ENCODE peak calls at places on chromosomes 4 and X, in seven cellular contexts. One of them, this sample, is unnamed.

GRCh38 chr4:101022151-101023024 is 324.9 kb downstream of the PPP3CA start:
- DNase-seq in astrocyte: peak; percentile 30
- DNase-seq in neural progenitor cell: no peak
- DNase-seq in HCT116: no peak
- DNase-seq in mesenchymal stem cell: no peak
- DNase-seq in OCI-LY7: no peak
- DNase-seq in fibroblast of lung: peak; percentile 54
- DNase-seq in this sample: no peak

GRCh38 chrX:20348139-20348538 is 81.4 kb upstream of the RPS6KA3 start:
- DNase-seq in mesenchymal stem cell: no peak
- DNase-seq in HCT116: no peak
- DNase-seq in neural progenitor cell: no peak
- DNase-seq in OCI-LY7: no peak
- DNase-seq in astrocyte: no peak
- DNase-seq in fibroblast of lung: no peak
- DNase-seq in this sample: no peak

GRCh38 chr4:70681730-70682129 is 6.6 kb upstream of the UTP3 start:
- DNase-seq in neural progenitor cell: no peak
- DNase-seq in mesenchymal stem cell: no peak
- DNase-seq in HCT116: no peak
- DNase-seq in OCI-LY7: peak; percentile 49
- DNase-seq in fibroblast of lung: no peak
- DNase-seq in astrocyte: no peak
- DNase-seq in this sample: no peak

GRCh38 chr4:114132199-114132598 is 152.8 kb upstream of the ARSJ start:
- DNase-seq in OCI-LY7: no peak
- DNase-seq in astrocyte: no peak
- DNase-seq in HCT116: no peak
- DNase-seq in neural progenitor cell: no peak
- DNase-seq in fibroblast of lung: no peak
- DNase-seq in mesenchymal stem cell: no peak
- DNase-seq in this sample: no peak

GRCh38 chr4:76799139-76799538 is 98.8 kb downstream of the SOWAHB start:
- DNase-seq in fibroblast of lung: no peak
- DNase-seq in neural progenitor cell: no peak
- DNase-seq in mesenchymal stem cell: no peak
- DNase-seq in OCI-LY7: no peak
- DNase-seq in HCT116: no peak
- DNase-seq in astrocyte: no peak
- DNase-seq in this sample: no peak

GRCh38 chr4:86640469-86640868 is 46.4 kb downstream of the PTPN13 start:
- DNase-seq in HCT116: no peak
- DNase-seq in neural progenitor cell: no peak
- DNase-seq in astrocyte: peak; percentile 16
- DNase-seq in fibroblast of lung: peak; percentile 37
- DNase-seq in mesenchymal stem cell: no peak
- DNase-seq in OCI-LY7: no peak
- DNase-seq in this sample: no peak

GRCh38 chr4:16439771-16440170 is 213.5 kb upstream of the TAPT1 start:
- DNase-seq in OCI-LY7: no peak
- DNase-seq in mesenchymal stem cell: no peak
- DNase-seq in fibroblast of lung: no peak
- DNase-seq in HCT116: no peak
- DNase-seq in astrocyte: no peak
- DNase-seq in neural progenitor cell: no peak
- DNase-seq in this sample: peak; percentile 6

GRCh38 chr4:20317424-20317985 is 65.8 kb downstream of the SLIT2 start:
- DNase-seq in neural progenitor cell: no peak
- DNase-seq in OCI-LY7: no peak
- DNase-seq in fibroblast of lung: peak; percentile 32
- DNase-seq in HCT116: no peak
- DNase-seq in mesenchymal stem cell: no peak
- DNase-seq in astrocyte: peak; percentile 25
- DNase-seq in this sample: no peak

GRCh38 chr4:123050014-123050413 is 127.6 kb upstream of the NUDT6 start:
- DNase-seq in OCI-LY7: no peak
- DNase-seq in astrocyte: no peak
- DNase-seq in fibroblast of lung: no peak
- DNase-seq in HCT116: no peak
- DNase-seq in neural progenitor cell: no peak
- DNase-seq in mesenchymal stem cell: no peak
- DNase-seq in this sample: no peak

GRCh38 chr4:101306225-101306624 is 41.1 kb downstream of the PPP3CA start:
- DNase-seq in HCT116: no peak
- DNase-seq in mesenchymal stem cell: no peak
- DNase-seq in astrocyte: peak; percentile 74
- DNase-seq in OCI-LY7: no peak
- DNase-seq in fibroblast of lung: peak; percentile 79
- DNase-seq in neural progenitor cell: no peak
- DNase-seq in this sample: no peak

GRCh38 chr4:101065935-101066485 is 281.3 kb downstream of the PPP3CA start:
- DNase-seq in neural progenitor cell: no peak
- DNase-seq in astrocyte: no peak
- DNase-seq in OCI-LY7: no peak
- DNase-seq in HCT116: no peak
- DNase-seq in fibroblast of lung: no peak
- DNase-seq in mesenchymal stem cell: no peak
- DNase-seq in this sample: no peak

GRCh38 chr4:13476915-13477314 is 7.2 kb downstream of the RAB28 start:
- DNase-seq in OCI-LY7: no peak
- DNase-seq in fibroblast of lung: peak; percentile 93
- DNase-seq in neural progenitor cell: no peak
- DNase-seq in mesenchymal stem cell: peak; percentile 93
- DNase-seq in astrocyte: peak; percentile 92
- DNase-seq in HCT116: no peak
- DNase-seq in this sample: peak; percentile 7

GRCh38 chrX:101265869-101266428 is 25.2 kb downstream of the TAF7L start:
- DNase-seq in fibroblast of lung: peak; percentile 66
- DNase-seq in neural progenitor cell: no peak
- DNase-seq in astrocyte: peak; percentile 52
- DNase-seq in HCT116: no peak
- DNase-seq in mesenchymal stem cell: peak; percentile 80
- DNase-seq in OCI-LY7: no peak
- DNase-seq in this sample: no peak

GRCh38 chrX:132016628-132017430 is 6.3 kb upstream of the STK26 start:
- DNase-seq in OCI-LY7: no peak
- DNase-seq in neural progenitor cell: no peak
- DNase-seq in astrocyte: no peak
- DNase-seq in mesenchymal stem cell: no peak
- DNase-seq in HCT116: no peak
- DNase-seq in fibroblast of lung: no peak
- DNase-seq in this sample: no peak

GRCh38 chrX:30309139-30309571 is at the start of gene NR0B1:
- DNase-seq in OCI-LY7: no peak
- DNase-seq in neural progenitor cell: peak; percentile 48
- DNase-seq in mesenchymal stem cell: peak; percentile 15
- DNase-seq in astrocyte: no peak
- DNase-seq in HCT116: no peak
- DNase-seq in fibroblast of lung: peak; percentile 8
- DNase-seq in this sample: peak; percentile 18

GRCh38 chr4:179634862-179635261 is 2192.6 kb upstream of the AGA start:
- DNase-seq in HCT116: no peak
- DNase-seq in fibroblast of lung: no peak
- DNase-seq in OCI-LY7: no peak
- DNase-seq in mesenchymal stem cell: no peak
- DNase-seq in neural progenitor cell: no peak
- DNase-seq in astrocyte: no peak
- DNase-seq in this sample: no peak

GRCh38 chr4:19194672-19195071 is 1057.0 kb upstream of the SLIT2 start:
- DNase-seq in fibroblast of lung: no peak
- DNase-seq in HCT116: no peak
- DNase-seq in neural progenitor cell: peak; percentile 34
- DNase-seq in OCI-LY7: no peak
- DNase-seq in astrocyte: no peak
- DNase-seq in mesenchymal stem cell: no peak
- DNase-seq in this sample: no peak

GRCh38 chr4:158560284-158560683 is 38.6 kb downstream of the RXFP1 start:
- DNase-seq in fibroblast of lung: no peak
- DNase-seq in astrocyte: no peak
- DNase-seq in HCT116: no peak
- DNase-seq in OCI-LY7: no peak
- DNase-seq in neural progenitor cell: no peak
- DNase-seq in mesenchymal stem cell: no peak
- DNase-seq in this sample: no peak

GRCh38 chr4:7043521-7044414 is 596 bp downstream of the TADA2B start:
- DNase-seq in neural progenitor cell: no peak
- DNase-seq in fibroblast of lung: peak; percentile 48
- DNase-seq in mesenchymal stem cell: peak; percentile 55
- DNase-seq in HCT116: no peak
- DNase-seq in OCI-LY7: peak; percentile 68
- DNase-seq in astrocyte: peak; percentile 27
- DNase-seq in this sample: peak; percentile 69

GRCh38 chr4:8834681-8835220 is 36.9 kb downstream of the HMX1 start:
- DNase-seq in astrocyte: no peak
- DNase-seq in neural progenitor cell: no peak
- DNase-seq in OCI-LY7: no peak
- DNase-seq in HCT116: no peak
- DNase-seq in mesenchymal stem cell: no peak
- DNase-seq in fibroblast of lung: no peak
- DNase-seq in this sample: no peak

GRCh38 chr4:124484940-124485339 is 227.6 kb downstream of the ANKRD50 start:
- DNase-seq in neural progenitor cell: no peak
- DNase-seq in HCT116: no peak
- DNase-seq in mesenchymal stem cell: no peak
- DNase-seq in astrocyte: no peak
- DNase-seq in fibroblast of lung: no peak
- DNase-seq in OCI-LY7: no peak
- DNase-seq in this sample: no peak

GRCh38 chr4:18022572-18023039 is 1.1 kb upstream of the LCORL start:
- DNase-seq in neural progenitor cell: peak; percentile 39
- DNase-seq in fibroblast of lung: no peak
- DNase-seq in OCI-LY7: no peak
- DNase-seq in astrocyte: no peak
- DNase-seq in HCT116: no peak
- DNase-seq in mesenchymal stem cell: no peak
- DNase-seq in this sample: peak; percentile 11

GRCh38 chrX:12977761-12978204 is 2.9 kb downstream of the TMSB4X start:
- DNase-seq in astrocyte: no peak
- DNase-seq in mesenchymal stem cell: no peak
- DNase-seq in OCI-LY7: no peak
- DNase-seq in fibroblast of lung: no peak
- DNase-seq in neural progenitor cell: no peak
- DNase-seq in HCT116: no peak
- DNase-seq in this sample: no peak

GRCh38 chr4:116024954-116025708 is 911.7 kb upstream of the NDST4 start:
- DNase-seq in mesenchymal stem cell: no peak
- DNase-seq in fibroblast of lung: no peak
- DNase-seq in HCT116: no peak
- DNase-seq in astrocyte: no peak
- DNase-seq in neural progenitor cell: no peak
- DNase-seq in OCI-LY7: no peak
- DNase-seq in this sample: peak; percentile 23

GRCh38 chrX:48937065-48937907 is 18.5 kb upstream of the PIM2 start:
- DNase-seq in neural progenitor cell: peak; percentile 39
- DNase-seq in HCT116: no peak
- DNase-seq in fibroblast of lung: peak; percentile 51
- DNase-seq in OCI-LY7: peak; percentile 91
- DNase-seq in mesenchymal stem cell: peak; percentile 54
- DNase-seq in astrocyte: peak; percentile 26
- DNase-seq in this sample: no peak
- H3K4me3 ChIP-seq in neural progenitor cell: no peak overlapping the region
- H3K4me3 ChIP-seq in HCT116: no peak overlapping the region
- H3K4me3 ChIP-seq in fibroblast of lung: no peak overlapping the region
- H3K4me3 ChIP-seq in OCI-LY7: peak overlapping the region; percentile 60
- H3K4me3 ChIP-seq in mesenchymal stem cell: no peak overlapping the region
- H3K4me3 ChIP-seq in astrocyte: no peak overlapping the region
- H3K4me3 ChIP-seq in this sample: no peak overlapping the region

DNA sequence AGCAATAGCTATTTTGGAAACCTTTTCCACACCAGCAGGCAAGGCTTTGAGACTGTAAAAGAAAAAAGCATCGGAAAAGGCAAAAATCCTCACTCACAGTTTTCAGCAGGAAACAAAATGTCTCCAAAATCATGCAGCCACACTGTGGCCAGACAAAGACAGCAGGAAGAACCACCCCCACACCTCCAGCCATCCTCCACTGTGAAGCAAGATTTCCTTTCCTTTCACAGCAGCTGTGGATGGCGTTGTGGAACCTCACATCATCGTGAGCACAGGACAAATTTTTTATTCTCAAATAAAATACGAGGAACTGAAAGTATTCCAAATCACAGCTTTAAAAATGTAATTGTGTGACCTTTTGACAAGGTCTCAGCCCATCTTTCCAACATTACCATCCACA is 351.7 kb upstream of the NOCT start:
- DNase-seq in fibroblast of lung: no peak
- DNase-seq in OCI-LY7: no peak
- DNase-seq in neural progenitor cell: no peak
- DNase-seq in HCT116: no peak
- DNase-seq in astrocyte: no peak
- DNase-seq in mesenchymal stem cell: no peak
- DNase-seq in this sample: no peak
- H2AFZ ChIP-seq in fibroblast of lung: peak overlapping the region; percentile 9
- H2AFZ ChIP-seq in OCI-LY7: no peak overlapping the region
- H2AFZ ChIP-seq in neural progenitor cell: no peak overlapping the region
- H2AFZ ChIP-seq in HCT116: no peak overlapping the region
- H2AFZ ChIP-seq in astrocyte: no peak overlapping the region
- H2AFZ ChIP-seq in mesenchymal stem cell: no peak overlapping the region
- H2AFZ ChIP-seq in this sample: no peak overlapping the region

DNA sequence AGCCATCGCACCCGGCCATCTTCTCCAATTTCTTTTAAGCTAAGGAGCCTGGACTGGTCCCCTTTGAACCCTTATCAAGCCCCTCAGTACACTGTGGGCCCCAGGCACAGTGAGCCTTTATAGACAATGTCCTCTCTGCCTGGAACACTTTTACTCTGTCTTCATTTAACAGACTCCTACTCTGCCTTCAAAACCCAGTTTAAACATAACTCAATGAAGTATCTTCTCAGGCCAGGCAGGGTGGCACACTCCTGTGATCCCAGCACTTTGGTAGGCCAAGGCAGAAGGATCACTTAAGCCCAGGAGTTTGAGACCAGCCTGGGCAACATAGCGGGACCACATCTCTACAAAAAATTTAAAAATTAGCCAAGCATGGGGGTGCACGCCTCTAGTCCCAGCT is 27.5 kb upstream of the SMS start:
- DNase-seq in neural progenitor cell: no peak
- DNase-seq in fibroblast of lung: no peak
- DNase-seq in astrocyte: no peak
- DNase-seq in HCT116: no peak
- DNase-seq in mesenchymal stem cell: no peak
- DNase-seq in OCI-LY7: no peak
- DNase-seq in this sample: no peak
- H3K4me3 ChIP-seq in neural progenitor cell: no peak overlapping the region
- H3K4me3 ChIP-seq in fibroblast of lung: no peak overlapping the region
- H3K4me3 ChIP-seq in astrocyte: no peak overlapping the region
- H3K4me3 ChIP-seq in HCT116: no peak overlapping the region
- H3K4me3 ChIP-seq in mesenchymal stem cell: no peak overlapping the region
- H3K4me3 ChIP-seq in OCI-LY7: no peak overlapping the region
- H3K4me3 ChIP-seq in this sample: no peak overlapping the region

DNA sequence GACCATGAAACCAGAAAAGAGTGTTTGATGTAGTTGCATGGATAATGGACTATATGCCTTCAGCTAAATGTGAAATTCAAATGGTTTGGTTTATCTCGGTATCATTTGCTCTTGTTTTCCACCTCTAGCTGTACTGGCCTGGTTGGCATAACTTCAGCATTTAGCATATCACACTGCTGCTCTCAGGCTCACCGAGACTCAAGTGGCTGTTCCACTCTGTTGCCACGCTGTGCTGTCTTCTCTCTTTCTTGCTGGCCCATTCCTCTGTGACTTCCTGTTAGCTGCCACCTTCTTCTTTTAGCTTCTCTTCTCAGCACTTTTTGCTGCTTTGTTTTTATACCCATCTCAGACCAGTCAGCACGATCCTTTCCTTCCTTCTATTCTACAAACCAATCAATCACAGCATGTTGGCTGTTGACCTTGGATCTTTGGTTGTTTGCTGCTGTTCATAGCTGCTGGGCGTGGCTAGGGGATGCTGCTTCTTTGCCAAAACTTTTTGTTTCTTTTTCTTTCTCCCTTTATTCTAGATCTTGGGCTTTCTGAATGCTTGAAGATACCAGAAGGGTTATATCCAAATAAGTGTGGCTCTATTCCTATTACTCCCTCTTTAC is 24.0 kb downstream of the INTS6L start:
- DNase-seq in fibroblast of lung: no peak
- DNase-seq in astrocyte: no peak
- DNase-seq in mesenchymal stem cell: no peak
- DNase-seq in OCI-LY7: peak; percentile 41
- DNase-seq in neural progenitor cell: no peak
- DNase-seq in HCT116: no peak
- DNase-seq in this sample: no peak
- H2AFZ ChIP-seq in fibroblast of lung: no peak overlapping the region
- H2AFZ ChIP-seq in astrocyte: no peak overlapping the region
- H2AFZ ChIP-seq in mesenchymal stem cell: no peak overlapping the region
- H2AFZ ChIP-seq in OCI-LY7: no peak overlapping the region
- H2AFZ ChIP-seq in neural progenitor cell: no peak overlapping the region
- H2AFZ ChIP-seq in HCT116: no peak overlapping the region
- H2AFZ ChIP-seq in this sample: no peak overlapping the region

This sample was measured in hepatocyte.